ENCODE peak calls at places on chromosomes 3 and 15, in four cellular contexts. One of them, this sample, is unnamed.
A peak's percentile ranks its signal among the peaks of the same experiment; 100 is the strongest.

GRCh38 chr3:50674349-50675178 is at the start of gene DOCK3:
- DNase-seq in GM12878: no peak
- DNase-seq in HL-60: no peak
- DNase-seq in K562: peak; percentile 67
- DNase-seq in this sample: peak; percentile 69

GRCh38 chr3:177824190-177824786 is 627.0 kb upstream of the TBL1XR1 start:
- DNase-seq in GM12878: no peak
- DNase-seq in HL-60: no peak
- DNase-seq in K562: no peak
- DNase-seq in this sample: no peak

GRCh38 chr3:134029256-134029733 is 430 bp downstream of the SLCO2A1 start:
- DNase-seq in GM12878: no peak
- DNase-seq in HL-60: no peak
- DNase-seq in K562: no peak
- DNase-seq in this sample: peak; percentile 25

GRCh38 chr3:154195620-154196366 is 74.6 kb downstream of the ARHGEF26 start:
- DNase-seq in GM12878: no peak
- DNase-seq in HL-60: no peak
- DNase-seq in K562: no peak
- DNase-seq in this sample: no peak

GRCh38 chr3:178538065-178538464 is 1.8 kb downstream of the KCNMB2 start:
- DNase-seq in GM12878: no peak
- DNase-seq in HL-60: no peak
- DNase-seq in K562: no peak
- DNase-seq in this sample: no peak

GRCh38 chr3:136938334-136938733 is 19.4 kb upstream of the IL20RB start:
- DNase-seq in GM12878: no peak
- DNase-seq in HL-60: no peak
- DNase-seq in K562: no peak
- DNase-seq in this sample: no peak

GRCh38 chr3:126543457-126544090 is 15.2 kb downstream of the C3orf22 start:
- DNase-seq in GM12878: no peak
- DNase-seq in HL-60: no peak
- DNase-seq in K562: no peak
- DNase-seq in this sample: no peak

GRCh38 chr15:44038801-44039200 is 156.3 kb downstream of the FRMD5 start:
- DNase-seq in GM12878: no peak
- DNase-seq in HL-60: no peak
- DNase-seq in K562: no peak
- DNase-seq in this sample: no peak

GRCh38 chr3:1272541-1273265 is 179.9 kb downstream of the CNTN6 start:
- DNase-seq in GM12878: no peak
- DNase-seq in HL-60: no peak
- DNase-seq in K562: no peak
- DNase-seq in this sample: no peak

GRCh38 chr3:184466413-184466960 is 86.6 kb downstream of the CHRD start:
- DNase-seq in GM12878: no peak
- DNase-seq in HL-60: peak; percentile 11
- DNase-seq in K562: no peak
- DNase-seq in this sample: no peak

GRCh38 chr15:49036650-49037545 is 9.3 kb downstream of the SECISBP2L start:
- DNase-seq in GM12878: no peak
- DNase-seq in HL-60: no peak
- DNase-seq in K562: no peak
- DNase-seq in this sample: no peak

GRCh38 chr3:159273608-159274007 is 471.8 kb downstream of the MFSD1 start:
- DNase-seq in GM12878: no peak
- DNase-seq in HL-60: no peak
- DNase-seq in K562: no peak
- DNase-seq in this sample: no peak

GRCh38 chr3:44045476-44046275 is 196.0 kb upstream of the TOPAZ1 start:
- DNase-seq in GM12878: peak; percentile 98
- DNase-seq in HL-60: peak; percentile 41
- DNase-seq in K562: no peak
- DNase-seq in this sample: peak; percentile 39

GRCh38 chr3:196528639-196529233 is 13.6 kb upstream of the SMCO1 start:
- DNase-seq in GM12878: no peak
- DNase-seq in HL-60: peak; percentile 60
- DNase-seq in K562: peak; percentile 90
- DNase-seq in this sample: peak; percentile 86

GRCh38 chr3:74537164-74537563 is 77.3 kb downstream of the CNTN3 start:
- DNase-seq in GM12878: no peak
- DNase-seq in HL-60: no peak
- DNase-seq in K562: no peak
- DNase-seq in this sample: no peak

GRCh38 chr3:17742837-17743659 is 617 bp upstream of the TBC1D5 start:
- DNase-seq in GM12878: no peak
- DNase-seq in HL-60: no peak
- DNase-seq in K562: peak; percentile 97
- DNase-seq in this sample: no peak

GRCh38 chr3:160616721-160617120 is 51.4 kb upstream of the KPNA4 start:
- DNase-seq in GM12878: no peak
- DNase-seq in HL-60: no peak
- DNase-seq in K562: no peak
- DNase-seq in this sample: no peak

GRCh38 chr3:177578488-177578887 is 381.2 kb upstream of the TBL1XR1 start:
- DNase-seq in GM12878: no peak
- DNase-seq in HL-60: no peak
- DNase-seq in K562: no peak
- DNase-seq in this sample: no peak

GRCh38 chr15:93089855-93090305 is 869 bp upstream of the RGMA start:
- DNase-seq in GM12878: no peak
- DNase-seq in HL-60: no peak
- DNase-seq in K562: no peak
- DNase-seq in this sample: no peak

GRCh38 chr3:15805756-15806266 is 8.0 kb upstream of the ANKRD28 start:
- DNase-seq in GM12878: peak; percentile 89
- DNase-seq in HL-60: peak; percentile 81
- DNase-seq in K562: no peak
- DNase-seq in this sample: no peak

GRCh38 chr3:33936171-33936920 is 137.9 kb downstream of the PDCD6IP start:
- DNase-seq in GM12878: no peak
- DNase-seq in HL-60: no peak
- DNase-seq in K562: peak; percentile 79
- DNase-seq in this sample: no peak

GRCh38 chr3:58963928-58964497 is 85.8 kb downstream of the CFAP20DC start:
- DNase-seq in GM12878: no peak
- DNase-seq in HL-60: no peak
- DNase-seq in K562: no peak
- DNase-seq in this sample: no peak

GRCh38 chr3:46087871-46088270 is 60.6 kb upstream of the XCR1 start:
- DNase-seq in GM12878: no peak
- DNase-seq in HL-60: no peak
- DNase-seq in K562: no peak
- DNase-seq in this sample: no peak

GRCh38 chr15:72315706-72316370 is 4.1 kb downstream of the CELF6 start:
- DNase-seq in GM12878: no peak
- DNase-seq in HL-60: no peak
- DNase-seq in K562: no peak
- DNase-seq in this sample: no peak

GRCh38 chr3:112499328-112499727 is at the start of gene BTLA:
- DNase-seq in GM12878: peak; percentile 79
- DNase-seq in HL-60: no peak
- DNase-seq in K562: no peak
- DNase-seq in this sample: no peak

GRCh38 chr15:74297867-74298266 is 61.7 kb downstream of the CCDC33 start:
- DNase-seq in GM12878: no peak
- DNase-seq in HL-60: no peak
- DNase-seq in K562: no peak
- DNase-seq in this sample: no peak

GRCh38 chr3:147359177-147360062 is 46.9 kb downstream of the ZIC4 start:
- DNase-seq in GM12878: no peak
- DNase-seq in HL-60: no peak
- DNase-seq in K562: no peak
- DNase-seq in this sample: no peak

GRCh38 chr3:57733790-57734189 is 22.3 kb upstream of the SLMAP start:
- DNase-seq in GM12878: no peak
- DNase-seq in HL-60: no peak
- DNase-seq in K562: no peak
- DNase-seq in this sample: no peak

GRCh38 chr3:190883973-190884832 is 21.7 kb upstream of the GMNC start:
- DNase-seq in GM12878: no peak
- DNase-seq in HL-60: no peak
- DNase-seq in K562: peak; percentile 8
- DNase-seq in this sample: peak; percentile 14

GRCh38 chr15:36671017-36671416 is 91.6 kb downstream of the CDIN1 start:
- DNase-seq in GM12878: no peak
- DNase-seq in HL-60: peak; percentile 15
- DNase-seq in K562: no peak
- DNase-seq in this sample: no peak

GRCh38 chr3:104546301-104546700 is 820.4 kb upstream of the ALCAM start:
- DNase-seq in GM12878: no peak
- DNase-seq in HL-60: no peak
- DNase-seq in K562: no peak
- DNase-seq in this sample: no peak

GRCh38 chr3:153599685-153600084 is 437.7 kb downstream of the RAP2B start:
- DNase-seq in GM12878: no peak
- DNase-seq in HL-60: no peak
- DNase-seq in K562: no peak
- DNase-seq in this sample: no peak

GRCh38 chr3:40846466-40846865 is 321.7 kb downstream of the ZNF621 start:
- DNase-seq in GM12878: no peak
- DNase-seq in HL-60: no peak
- DNase-seq in K562: no peak
- DNase-seq in this sample: no peak

GRCh38 chr3:51353131-51353530 is 32.0 kb upstream of the MANF start:
- DNase-seq in GM12878: no peak
- DNase-seq in HL-60: no peak
- DNase-seq in K562: no peak
- DNase-seq in this sample: no peak

GRCh38 chr15:96629501-96629900 is 299.0 kb downstream of the NR2F2 start:
- DNase-seq in GM12878: no peak
- DNase-seq in HL-60: no peak
- DNase-seq in K562: no peak
- DNase-seq in this sample: no peak

GRCh38 chr3:102573483-102574028 is 138.7 kb downstream of the ZPLD1 start:
- DNase-seq in GM12878: no peak
- DNase-seq in HL-60: no peak
- DNase-seq in K562: no peak
- DNase-seq in this sample: no peak

GRCh38 chr3:14414841-14415464 is 12.5 kb downstream of the SLC6A6 start:
- DNase-seq in GM12878: no peak
- DNase-seq in HL-60: no peak
- DNase-seq in K562: no peak
- DNase-seq in this sample: no peak

GRCh38 chr3:14415501-14415900 is 13.1 kb downstream of the SLC6A6 start:
- DNase-seq in GM12878: no peak
- DNase-seq in HL-60: no peak
- DNase-seq in K562: no peak
- DNase-seq in this sample: no peak

GRCh38 chr3:14411988-14412387 is 9.6 kb downstream of the SLC6A6 start:
- DNase-seq in GM12878: no peak
- DNase-seq in HL-60: no peak
- DNase-seq in K562: peak; percentile 49
- DNase-seq in this sample: no peak

GRCh38 chr3:14412831-14413380 is 10.5 kb downstream of the SLC6A6 start:
- DNase-seq in GM12878: no peak
- DNase-seq in HL-60: no peak
- DNase-seq in K562: no peak
- DNase-seq in this sample: no peak

DNA sequence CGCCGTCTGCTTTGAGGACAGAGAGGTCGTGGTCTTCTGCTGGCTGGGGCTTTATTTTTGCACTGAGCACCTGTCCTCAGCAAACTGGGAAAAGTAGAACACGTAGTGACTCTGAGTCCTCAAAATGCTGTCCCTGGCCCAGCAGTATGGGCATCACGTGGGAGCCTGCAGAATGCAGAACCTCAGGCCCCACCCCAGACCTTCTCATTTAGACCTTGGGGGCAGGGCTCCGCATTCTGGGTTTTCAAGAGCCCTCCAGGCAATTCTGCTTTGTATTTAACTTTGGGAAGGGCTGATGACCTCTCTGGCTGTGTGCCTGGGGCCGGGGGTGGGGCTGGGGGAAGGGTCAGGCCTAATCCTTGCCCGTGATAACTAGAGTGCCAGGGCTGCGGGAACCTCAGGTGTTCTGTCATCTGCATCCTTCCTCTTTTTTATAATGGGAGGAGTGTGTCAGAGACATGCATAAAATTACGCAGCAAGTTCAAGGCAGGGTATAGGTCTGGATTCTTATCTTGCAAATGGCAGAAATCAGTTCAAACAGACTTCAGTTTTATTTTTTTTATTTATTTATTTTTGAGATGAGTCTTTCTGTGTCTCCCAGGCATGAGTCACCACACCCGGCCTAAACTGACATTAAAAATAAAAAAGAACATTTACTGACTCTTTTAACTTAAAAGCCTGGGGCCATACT is 11.1 kb downstream of the SLC6A6 start:
- DNase-seq in GM12878: no peak
- DNase-seq in HL-60: no peak
- DNase-seq in K562: no peak
- DNase-seq in this sample: no peak
- TF ChIP-seq SPI1 in GM12878: no peak
- TF ChIP-seq SPI1 in HL-60: no peak
- TF ChIP-seq SPI1 in K562: no peak
- TF ChIP-seq SPI1 in this sample: no peak

DNA sequence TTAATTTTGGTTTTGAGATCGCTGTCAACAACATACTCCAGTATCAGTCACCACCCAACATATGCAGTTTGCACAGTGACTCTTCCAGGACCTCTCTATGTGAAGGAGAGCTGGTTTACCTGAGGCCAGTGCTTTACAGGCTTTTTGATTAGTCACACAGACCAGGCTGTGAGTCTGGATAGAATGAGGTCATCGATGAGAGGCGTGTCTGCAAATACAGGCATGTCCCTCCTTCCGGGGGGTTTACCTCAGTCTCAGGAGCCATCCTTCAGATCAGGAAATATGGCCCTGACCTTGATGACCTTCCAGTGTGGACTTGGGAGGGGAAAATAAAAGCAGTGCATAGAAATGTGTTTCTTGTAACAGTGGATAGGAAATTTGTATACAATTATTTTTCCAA is 46.9 kb downstream of the KBTBD12 start:
- DNase-seq in GM12878: no peak
- DNase-seq in HL-60: no peak
- DNase-seq in K562: no peak
- DNase-seq in this sample: no peak
- TF ChIP-seq SPI1 in GM12878: no peak
- TF ChIP-seq SPI1 in HL-60: no peak
- TF ChIP-seq SPI1 in K562: no peak
- TF ChIP-seq SPI1 in this sample: no peak

GRCh38 chr3:146026547-146026946 is 134.4 kb downstream of the PLOD2 start:
- DNase-seq in GM12878: no peak
- DNase-seq in HL-60: no peak
- DNase-seq in K562: no peak
- DNase-seq in this sample: no peak

GRCh38 chr3:146019508-146019907 is 141.5 kb downstream of the PLOD2 start:
- DNase-seq in GM12878: no peak
- DNase-seq in HL-60: no peak
- DNase-seq in K562: no peak
- DNase-seq in this sample: no peak

GRCh38 chr3:146024260-146024659 is 136.7 kb downstream of the PLOD2 start:
- DNase-seq in GM12878: no peak
- DNase-seq in HL-60: no peak
- DNase-seq in K562: no peak
- DNase-seq in this sample: no peak

GRCh38 chr3:146020969-146021368 is 140.0 kb downstream of the PLOD2 start:
- DNase-seq in GM12878: no peak
- DNase-seq in HL-60: no peak
- DNase-seq in K562: no peak
- DNase-seq in this sample: no peak
- TF ChIP-seq SPI1 in GM12878: no peak
- TF ChIP-seq SPI1 in HL-60: peak; percentile 28
- TF ChIP-seq SPI1 in K562: no peak
- TF ChIP-seq SPI1 in this sample: no peak

GRCh38 chr15:45884289-45884688 is 249.5 kb downstream of the SQOR start:
- DNase-seq in GM12878: no peak
- DNase-seq in HL-60: no peak
- DNase-seq in K562: no peak
- DNase-seq in this sample: no peak
- TF ChIP-seq SPI1 in GM12878: no peak
- TF ChIP-seq SPI1 in HL-60: no peak
- TF ChIP-seq SPI1 in K562: no peak
- TF ChIP-seq SPI1 in this sample: no peak

This sample was measured in GM12891.